ENCODE peak calls at places on chromosome 5, in five cellular contexts. Q is Karpas-422, A is NCI-H524 treated with DMSO at 0.1 percent for 48 hours, S is GM18507, Z is NCI-H2029 treated with DMSO at 0.1 percent for 48 hours. T is an unnamed sample.

GRCh38 chr5:40441733-40442132 is 238.0 kb upstream of the PTGER4 start:
- DNase-seq in A (no peak), Z (no peak), Q (no peak), S (no peak), T (no peak)

GRCh38 chr5:60703944-60704343 is 4.0 kb upstream of the DEPDC1B start:
- DNase-seq in S (no peak), A (no peak), Q (peak), Z (no peak), T (no peak)

GRCh38 chr5:7902993-7903625 is 34.2 kb downstream of the MTRR start:
- DNase-seq in Z (no peak), S (no peak), Q (no peak), A (no peak), T (no peak)

GRCh38 chr5:69217154-69217731 is 17.4 kb upstream of the CDK7 start:
- DNase-seq in A (no peak), S (peak), Z (peak), Q (no peak), T (no peak)

GRCh38 chr5:62082370-62082778 is 223.6 kb upstream of the KIF2A start:
- DNase-seq in S (no peak), A (no peak), Q (no peak), Z (no peak), T (no peak)

GRCh38 chr5:180130876-180131740 is 59.5 kb upstream of the RNF130 start:
- DNase-seq in Q (no peak), A (peak), S (no peak), Z (no peak), T (no peak)

GRCh38 chr5:116671211-116671736 is 96.7 kb upstream of the SEMA6A start:
- DNase-seq in A (no peak), Z (no peak), S (peak), Q (no peak), T (no peak)

GRCh38 chr5:136714286-136714685 is 348.9 kb upstream of the TRPC7 start:
- DNase-seq in S (no peak), Z (no peak), A (no peak), Q (no peak), T (no peak)

GRCh38 chr5:170293273-170293672 is 4.3 kb downstream of the LCP2 start:
- DNase-seq in A (no peak), Z (no peak), S (peak), Q (peak), T (no peak)

GRCh38 chr5:54520438-54520846 is 2.9 kb downstream of the SNX18 start:
- DNase-seq in Z (no peak), S (no peak), Q (no peak), A (no peak), T (no peak)

GRCh38 chr5:23269981-23270380 is 237.4 kb upstream of the PRDM9 start:
- DNase-seq in Z (no peak), A (no peak), Q (no peak), S (no peak), T (no peak)

GRCh38 chr5:133372306-133373008 is 239.9 kb downstream of the FSTL4 start:
- DNase-seq in Q (no peak), Z (no peak), S (no peak), A (no peak), T (no peak)

GRCh38 chr5:158074992-158075769 is 216.2 kb upstream of the CLINT1 start:
- DNase-seq in Z (peak), S (peak), A (peak), Q (peak), T (peak)

GRCh38 chr5:165457854-165458481 is 1952.5 kb downstream of the MAT2B start:
- DNase-seq in Q (peak), S (no peak), Z (no peak), A (peak), T (no peak)

GRCh38 chr5:1032551-1033027 is 24.0 kb downstream of the NKD2 start:
- DNase-seq in A (no peak), Q (no peak), Z (no peak), S (no peak), T (no peak)

GRCh38 chr5:37568018-37568753 is 189.1 kb downstream of the WDR70 start:
- DNase-seq in S (no peak), Q (no peak), A (no peak), Z (no peak), T (no peak)

GRCh38 chr5:138713247-138713646 is 40.0 kb upstream of the CTNNA1 start:
- DNase-seq in Q (no peak), Z (no peak), A (no peak), S (no peak), T (no peak)

GRCh38 chr5:39943811-39944210 is 519.0 kb upstream of the DAB2 start:
- DNase-seq in A (no peak), S (no peak), Z (no peak), Q (no peak), T (no peak)

GRCh38 chr5:98201006-98201620 is 572.4 kb upstream of the RGMB start:
- DNase-seq in Z (no peak), A (no peak), Q (no peak), S (no peak), T (no peak)

GRCh38 chr5:173806270-173807035 is 81.7 kb upstream of the CPEB4 start:
- DNase-seq in Z (no peak), S (no peak), Q (no peak), A (no peak), T (no peak)

GRCh38 chr5:156121834-156122386 is 205.1 kb upstream of the SGCD start:
- DNase-seq in S (no peak), Q (no peak), Z (peak), A (no peak), T (no peak)

T was measured in DMS79 treated with DMSO at 0.1 percent for 48 hours.